ENCODE peak calls at places on chromosomes 2 and 18, in ten cellular contexts. One of them, this sample, is unnamed.

GRCh38 chr2:15311201-15311882 is 249.8 kb downstream of the NBAS start:
- DNase-seq in prostate gland: no peak
- DNase-seq in right lobe of liver: no peak
- DNase-seq in body of pancreas: no peak
- DNase-seq in tibial artery: no peak
- DNase-seq in dorsolateral prefrontal cortex: no peak
- DNase-seq in kidney epithelial cell: no peak
- DNase-seq in astrocyte of the spinal cord: peak; percentile 29
- DNase-seq in PC-9: no peak
- DNase-seq in stomach: no peak
- DNase-seq in this sample: peak; percentile 12

GRCh38 chr2:9770308-9771100 is 72.8 kb upstream of the TAF1B start:
- DNase-seq in prostate gland: peak; percentile 71
- DNase-seq in right lobe of liver: no peak
- DNase-seq in body of pancreas: peak; percentile 74
- DNase-seq in tibial artery: peak; percentile 74
- DNase-seq in dorsolateral prefrontal cortex: peak; percentile 73
- DNase-seq in kidney epithelial cell: no peak
- DNase-seq in astrocyte of the spinal cord: peak; percentile 70
- DNase-seq in PC-9: peak; percentile 67
- DNase-seq in stomach: peak; percentile 70
- DNase-seq in this sample: peak; percentile 82

GRCh38 chr2:239293450-239294430 is 107.1 kb downstream of the HDAC4 start:
- DNase-seq in prostate gland: no peak
- DNase-seq in right lobe of liver: no peak
- DNase-seq in body of pancreas: no peak
- DNase-seq in tibial artery: peak; percentile 17
- DNase-seq in dorsolateral prefrontal cortex: no peak
- DNase-seq in kidney epithelial cell: no peak
- DNase-seq in astrocyte of the spinal cord: no peak
- DNase-seq in PC-9: no peak
- DNase-seq in stomach: no peak
- DNase-seq in this sample: no peak

GRCh38 chr2:88451647-88452150 is 794 bp downstream of the FOXI3 start:
- DNase-seq in prostate gland: peak; percentile 7
- DNase-seq in right lobe of liver: peak; percentile 29
- DNase-seq in body of pancreas: peak; percentile 13
- DNase-seq in tibial artery: no peak
- DNase-seq in dorsolateral prefrontal cortex: no peak
- DNase-seq in kidney epithelial cell: no peak
- DNase-seq in astrocyte of the spinal cord: no peak
- DNase-seq in PC-9: no peak
- DNase-seq in stomach: no peak
- DNase-seq in this sample: no peak

GRCh38 chr2:238097201-238097987 is 2.7 kb upstream of the ESPNL start:
- DNase-seq in prostate gland: no peak
- DNase-seq in right lobe of liver: no peak
- DNase-seq in body of pancreas: no peak
- DNase-seq in tibial artery: no peak
- DNase-seq in dorsolateral prefrontal cortex: peak; percentile 24
- DNase-seq in kidney epithelial cell: no peak
- DNase-seq in astrocyte of the spinal cord: no peak
- DNase-seq in PC-9: no peak
- DNase-seq in stomach: peak; percentile 21
- DNase-seq in this sample: no peak

GRCh38 chr18:52046842-52047241 is 293.2 kb upstream of the DCC start:
- DNase-seq in prostate gland: no peak
- DNase-seq in right lobe of liver: no peak
- DNase-seq in body of pancreas: no peak
- DNase-seq in tibial artery: no peak
- DNase-seq in dorsolateral prefrontal cortex: no peak
- DNase-seq in kidney epithelial cell: no peak
- DNase-seq in astrocyte of the spinal cord: no peak
- DNase-seq in PC-9: no peak
- DNase-seq in stomach: no peak
- DNase-seq in this sample: no peak

GRCh38 chr2:201959198-201959597 is 74.5 kb upstream of the FZD7 start:
- DNase-seq in prostate gland: no peak
- DNase-seq in right lobe of liver: no peak
- DNase-seq in body of pancreas: no peak
- DNase-seq in tibial artery: no peak
- DNase-seq in dorsolateral prefrontal cortex: no peak
- DNase-seq in kidney epithelial cell: no peak
- DNase-seq in astrocyte of the spinal cord: no peak
- DNase-seq in PC-9: no peak
- DNase-seq in stomach: no peak
- DNase-seq in this sample: no peak

GRCh38 chr2:165240927-165241326 is 1.7 kb downstream of the SCN2A start:
- DNase-seq in prostate gland: no peak
- DNase-seq in right lobe of liver: no peak
- DNase-seq in body of pancreas: no peak
- DNase-seq in tibial artery: no peak
- DNase-seq in dorsolateral prefrontal cortex: no peak
- DNase-seq in kidney epithelial cell: no peak
- DNase-seq in astrocyte of the spinal cord: no peak
- DNase-seq in PC-9: no peak
- DNase-seq in stomach: no peak
- DNase-seq in this sample: no peak

GRCh38 chr18:22417496-22418188 is at the start of gene CTAGE1:
- DNase-seq in prostate gland: no peak
- DNase-seq in right lobe of liver: no peak
- DNase-seq in body of pancreas: no peak
- DNase-seq in tibial artery: no peak
- DNase-seq in dorsolateral prefrontal cortex: no peak
- DNase-seq in kidney epithelial cell: no peak
- DNase-seq in astrocyte of the spinal cord: no peak
- DNase-seq in PC-9: no peak
- DNase-seq in stomach: no peak
- DNase-seq in this sample: no peak

GRCh38 chr2:189104926-189105325 is 74.6 kb downstream of the COL5A2 start:
- DNase-seq in prostate gland: no peak
- DNase-seq in right lobe of liver: no peak
- DNase-seq in body of pancreas: no peak
- DNase-seq in tibial artery: no peak
- DNase-seq in dorsolateral prefrontal cortex: no peak
- DNase-seq in kidney epithelial cell: no peak
- DNase-seq in astrocyte of the spinal cord: peak; percentile 56
- DNase-seq in PC-9: no peak
- DNase-seq in stomach: no peak
- DNase-seq in this sample: peak; percentile 22

GRCh38 chr18:13026583-13027270 is 35.6 kb downstream of the CEP192 start:
- DNase-seq in prostate gland: peak; percentile 17
- DNase-seq in right lobe of liver: no peak
- DNase-seq in body of pancreas: no peak
- DNase-seq in tibial artery: no peak
- DNase-seq in dorsolateral prefrontal cortex: no peak
- DNase-seq in kidney epithelial cell: no peak
- DNase-seq in astrocyte of the spinal cord: peak; percentile 56
- DNase-seq in PC-9: no peak
- DNase-seq in stomach: no peak
- DNase-seq in this sample: no peak

GRCh38 chr18:46559946-46560670 is 96.9 kb downstream of the LOXHD1 start:
- DNase-seq in prostate gland: no peak
- DNase-seq in right lobe of liver: no peak
- DNase-seq in body of pancreas: no peak
- DNase-seq in tibial artery: no peak
- DNase-seq in dorsolateral prefrontal cortex: no peak
- DNase-seq in kidney epithelial cell: no peak
- DNase-seq in astrocyte of the spinal cord: no peak
- DNase-seq in PC-9: no peak
- DNase-seq in stomach: no peak
- DNase-seq in this sample: no peak

DNA sequence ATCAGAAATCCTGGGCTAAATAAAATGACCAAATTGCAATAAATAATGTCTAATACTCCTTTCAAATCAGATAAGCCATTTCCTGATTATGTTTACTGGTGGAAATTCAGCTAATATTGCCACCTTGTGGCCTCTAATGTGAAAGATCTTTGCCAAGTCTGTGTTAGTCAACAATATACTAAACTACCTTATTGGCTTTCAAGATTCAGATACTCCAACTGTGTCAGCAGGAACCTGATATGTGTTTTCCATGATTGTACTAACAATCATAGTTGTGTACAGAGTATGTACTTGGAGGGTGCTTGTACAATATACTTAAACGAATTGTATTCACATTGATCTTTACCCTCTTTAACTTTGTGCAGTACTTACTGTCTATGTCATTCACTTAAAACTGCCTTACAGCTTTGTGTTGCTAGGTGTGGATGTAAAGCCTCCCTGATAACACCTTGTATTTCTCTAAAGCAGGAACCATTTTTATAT is 75.4 kb upstream of the C2orf15 start:
- DNase-seq in prostate gland: no peak
- DNase-seq in right lobe of liver: no peak
- DNase-seq in body of pancreas: peak; percentile 56
- DNase-seq in tibial artery: no peak
- DNase-seq in dorsolateral prefrontal cortex: no peak
- DNase-seq in kidney epithelial cell: no peak
- DNase-seq in astrocyte of the spinal cord: peak; percentile 48
- DNase-seq in PC-9: peak; percentile 69
- DNase-seq in stomach: no peak
- DNase-seq in this sample: peak; percentile 79
- TF ChIP-seq CTCF in prostate gland: peak; percentile 68
- TF ChIP-seq CTCF in right lobe of liver: peak; percentile 48
- TF ChIP-seq CTCF in body of pancreas: peak; percentile 35
- TF ChIP-seq CTCF in tibial artery: no peak
- TF ChIP-seq CTCF in dorsolateral prefrontal cortex: peak; percentile 53
- TF ChIP-seq CTCF in kidney epithelial cell: peak; percentile 45
- TF ChIP-seq CTCF in astrocyte of the spinal cord: peak; percentile 40
- TF ChIP-seq CTCF in PC-9: peak; percentile 81
- TF ChIP-seq CTCF in stomach: no peak
- TF ChIP-seq CTCF in this sample: peak; percentile 40

DNA sequence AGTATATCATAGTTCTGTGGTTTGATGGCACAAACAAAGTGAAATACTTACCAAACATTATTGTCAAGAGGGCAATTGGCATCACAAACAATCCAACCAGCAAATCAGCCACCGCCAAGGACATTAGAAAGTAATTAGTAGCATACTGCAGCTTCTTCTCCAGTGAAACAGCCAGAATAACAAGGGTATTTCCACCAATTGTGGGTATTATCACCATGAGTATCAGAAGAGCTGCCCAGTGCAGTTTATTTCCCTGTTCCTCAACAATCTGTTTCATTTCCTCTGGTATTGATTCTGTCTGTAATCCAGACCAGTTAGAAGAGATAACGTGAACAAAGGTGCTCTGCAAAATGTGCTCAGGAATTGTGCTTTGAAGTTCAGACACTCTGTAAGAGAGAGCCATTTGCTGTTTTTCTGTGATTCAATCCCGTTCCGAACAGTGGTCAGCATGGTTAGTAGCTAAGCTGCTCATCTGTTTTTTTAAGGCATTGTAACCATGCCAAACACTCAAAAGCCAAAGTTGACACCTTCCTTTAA is 1.4 kb downstream of the HTR2B start:
- DNase-seq in prostate gland: no peak
- DNase-seq in right lobe of liver: no peak
- DNase-seq in body of pancreas: no peak
- DNase-seq in tibial artery: no peak
- DNase-seq in dorsolateral prefrontal cortex: no peak
- DNase-seq in kidney epithelial cell: no peak
- DNase-seq in astrocyte of the spinal cord: peak; percentile 52
- DNase-seq in PC-9: no peak
- DNase-seq in stomach: no peak
- DNase-seq in this sample: peak; percentile 70
- H3K4me3 ChIP-seq in prostate gland: no peak overlapping the region
- H3K4me3 ChIP-seq in right lobe of liver: no peak overlapping the region
- H3K4me3 ChIP-seq in body of pancreas: no peak overlapping the region
- H3K4me3 ChIP-seq in tibial artery: peak overlapping the region; percentile 2
- H3K4me3 ChIP-seq in dorsolateral prefrontal cortex: peak overlapping the region; percentile 35
- H3K4me3 ChIP-seq in kidney epithelial cell: no peak overlapping the region
- H3K4me3 ChIP-seq in astrocyte of the spinal cord: peak overlapping the region; percentile 9
- H3K4me3 ChIP-seq in PC-9: no peak overlapping the region
- H3K4me3 ChIP-seq in stomach: peak overlapping the region; percentile 12
- H3K4me3 ChIP-seq in this sample: no peak overlapping the region

DNA sequence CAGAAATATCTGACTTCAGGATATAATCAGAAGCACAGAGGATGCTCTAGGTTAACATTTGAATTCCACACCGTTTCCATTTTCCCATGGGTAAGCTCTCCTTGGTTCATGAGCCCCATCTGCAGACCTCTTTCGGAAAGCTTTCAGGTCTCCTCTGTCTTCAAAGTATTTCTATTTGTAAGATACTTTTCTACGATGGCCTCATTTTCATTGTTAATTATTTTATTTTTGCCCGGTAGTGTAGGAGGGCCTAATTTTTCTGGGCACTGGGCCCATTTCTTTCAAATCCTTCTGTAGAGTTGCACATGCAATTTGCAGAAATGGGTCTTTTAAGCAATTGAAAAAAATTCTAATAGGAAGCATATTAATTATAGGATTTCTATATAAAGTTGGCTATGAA is 53.8 kb downstream of the LRPPRC start:
- DNase-seq in prostate gland: no peak
- DNase-seq in right lobe of liver: no peak
- DNase-seq in body of pancreas: no peak
- DNase-seq in tibial artery: no peak
- DNase-seq in dorsolateral prefrontal cortex: peak; percentile 11
- DNase-seq in kidney epithelial cell: no peak
- DNase-seq in astrocyte of the spinal cord: no peak
- DNase-seq in PC-9: no peak
- DNase-seq in stomach: no peak
- DNase-seq in this sample: no peak
- TF ChIP-seq CTCF in prostate gland: no peak
- TF ChIP-seq CTCF in right lobe of liver: no peak
- TF ChIP-seq CTCF in body of pancreas: no peak
- TF ChIP-seq CTCF in tibial artery: no peak
- TF ChIP-seq CTCF in dorsolateral prefrontal cortex: no peak
- TF ChIP-seq CTCF in kidney epithelial cell: no peak
- TF ChIP-seq CTCF in astrocyte of the spinal cord: no peak
- TF ChIP-seq CTCF in PC-9: no peak
- TF ChIP-seq CTCF in stomach: no peak
- TF ChIP-seq CTCF in this sample: no peak

DNA sequence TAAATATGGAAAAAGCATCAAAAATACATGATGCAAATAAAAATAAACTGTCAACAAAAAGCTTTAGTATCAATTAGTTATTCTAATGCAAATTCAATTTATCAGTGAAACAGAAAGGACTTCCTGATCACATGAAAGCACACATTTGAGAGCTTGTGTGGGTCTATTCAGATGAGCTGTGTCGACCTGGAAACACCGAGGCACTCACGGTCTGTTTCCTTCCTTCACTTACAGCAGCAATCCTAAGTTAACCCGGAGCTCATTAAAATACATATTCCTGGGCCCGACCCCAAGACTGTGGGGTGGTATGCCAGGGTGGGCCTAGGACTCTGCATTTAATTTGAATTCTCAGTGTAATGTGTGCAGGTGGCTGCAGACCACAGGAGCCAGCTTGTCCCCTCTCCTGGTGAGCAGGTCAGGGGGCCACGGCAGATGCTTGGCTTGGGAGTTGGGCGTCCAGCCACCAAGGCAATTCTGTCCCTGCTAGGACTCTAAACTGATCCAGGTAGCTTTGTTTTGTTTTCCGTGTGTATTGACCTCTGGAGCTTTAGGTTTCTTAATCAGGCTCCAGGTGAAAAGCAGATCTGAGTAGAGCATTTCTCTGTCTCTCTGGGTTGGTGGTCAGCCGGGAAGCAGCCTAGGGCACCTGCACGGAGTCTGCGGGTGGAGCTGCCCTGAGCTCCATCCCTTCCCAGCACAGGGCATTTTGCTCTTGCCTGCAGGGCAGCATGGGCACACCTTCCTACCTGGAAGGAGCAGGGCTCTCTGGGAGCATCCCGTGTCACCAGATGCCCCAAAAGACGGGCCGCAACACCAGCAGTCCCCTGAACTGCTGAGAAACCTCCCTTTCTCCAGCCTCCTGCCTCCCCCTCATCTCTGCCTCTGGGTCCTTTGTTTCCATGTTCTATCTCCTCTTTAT is 9.0 kb downstream of the MBP start:
- DNase-seq in prostate gland: no peak
- DNase-seq in right lobe of liver: no peak
- DNase-seq in body of pancreas: no peak
- DNase-seq in tibial artery: no peak
- DNase-seq in dorsolateral prefrontal cortex: no peak
- DNase-seq in kidney epithelial cell: no peak
- DNase-seq in astrocyte of the spinal cord: no peak
- DNase-seq in PC-9: no peak
- DNase-seq in stomach: no peak
- DNase-seq in this sample: no peak
- H3K4me3 ChIP-seq in prostate gland: no peak overlapping the region
- H3K4me3 ChIP-seq in right lobe of liver: no peak overlapping the region
- H3K4me3 ChIP-seq in body of pancreas: no peak overlapping the region
- H3K4me3 ChIP-seq in tibial artery: no peak overlapping the region
- H3K4me3 ChIP-seq in dorsolateral prefrontal cortex: no peak overlapping the region
- H3K4me3 ChIP-seq in kidney epithelial cell: no peak overlapping the region
- H3K4me3 ChIP-seq in astrocyte of the spinal cord: no peak overlapping the region
- H3K4me3 ChIP-seq in PC-9: no peak overlapping the region
- H3K4me3 ChIP-seq in stomach: no peak overlapping the region
- H3K4me3 ChIP-seq in this sample: no peak overlapping the region